ENCODE peak calls at places on chromosomes 13 and 19, in eight cellular contexts. G is Daoy; T is ovary; H is activated naive CD4-positive, alpha-beta T cell treated with anti-CD3 and anti-CD28 coated beads, Interleukin-2, amount 50 U/mL, for 72 hours; X is midbrain; E is heart left ventricle; Y is effector memory CD8-positive, alpha-beta T cell; Q is endothelial cell. R is an unnamed sample.

GRCh38 chr13:58587183-58587582 is 955.6 kb downstream of the PCDH17 start:
- DNase-seq in X (no peak), T (no peak), G (no peak), H (no peak), Q (no peak), E (no peak), Y (no peak), R (no peak)

GRCh38 chr19:33462112-33462726 is 59.4 kb downstream of the PEPD start:
- DNase-seq in Y (no peak), G (no peak), H (no peak), T (peak), E (no peak), X (no peak), Q (no peak), R (no peak)

GRCh38 chr19:7703332-7703731 is 1.4 kb upstream of the FCER2 start:
- DNase-seq in G (no peak), T (no peak), E (no peak), H (no peak), Q (no peak), Y (no peak), X (no peak), R (no peak)

GRCh38 chr19:50158577-50158976 is 4.5 kb downstream of the IZUMO2 start:
- DNase-seq in G (no peak), T (no peak), Q (no peak), H (no peak), E (no peak), X (no peak), Y (no peak), R (no peak)

GRCh38 chr13:45121421-45121820 is 1.1 kb downstream of the GTF2F2 start:
- DNase-seq in G (no peak), H (no peak), Q (no peak), X (no peak), T (no peak), Y (no peak), E (no peak), R (no peak)

GRCh38 chr19:11944656-11945055 is 19.7 kb downstream of the ZNF700 start:
- DNase-seq in Q (no peak), T (no peak), G (no peak), X (no peak), H (no peak), E (no peak), Y (no peak), R (no peak)

GRCh38 chr19:14404322-14404721 is 14.8 kb downstream of the DDX39A start:
- DNase-seq in X (no peak), H (no peak), G (no peak), Y (peak), E (no peak), Q (no peak), T (no peak), R (no peak)

GRCh38 chr13:90217275-90217674 is 1130.2 kb upstream of the MIR17HG start:
- DNase-seq in H (no peak), X (no peak), Y (no peak), T (no peak), G (no peak), E (no peak), Q (no peak), R (no peak)

GRCh38 chr13:113930711-113931637 is 42.9 kb downstream of the C13orf46 start:
- DNase-seq in E (no peak), Q (no peak), Y (no peak), X (no peak), T (peak), H (peak), G (peak), R (no peak)

GRCh38 chr19:40147693-40148347 is 43.4 kb upstream of the MAP3K10 start:
- DNase-seq in Y (no peak), Q (no peak), E (no peak), H (peak), T (no peak), X (no peak), G (peak), R (no peak)

GRCh38 chr13:93522486-93522885 is 295.9 kb downstream of the GPC6 start:
- DNase-seq in G (no peak), H (no peak), X (no peak), Q (no peak), T (no peak), Y (no peak), E (no peak), R (no peak)

GRCh38 chr19:47097396-47098217 is 16.0 kb downstream of the ZC3H4 start:
- DNase-seq in Y (no peak), X (peak), H (no peak), Q (no peak), G (no peak), T (no peak), E (peak), R (peak)

GRCh38 chr19:53504903-53505302 is 33.0 kb upstream of the ZNF331 start:
- DNase-seq in X (no peak), Y (no peak), E (no peak), Q (no peak), T (peak), H (no peak), G (no peak), R (no peak)

GRCh38 chr19:29983568-29983967 is 41.5 kb downstream of the URI1 start:
- DNase-seq in E (no peak), X (no peak), Y (no peak), Q (no peak), G (no peak), T (no peak), H (no peak), R (no peak)

GRCh38 chr19:7679017-7679720 is 1.5 kb upstream of the TRAPPC5 start:
- DNase-seq in G (no peak), H (peak), Q (no peak), Y (peak), E (no peak), X (no peak), T (no peak), R (no peak)

GRCh38 chr13:50449465-50449864 is 394.0 kb downstream of the DLEU7 start:
- DNase-seq in H (no peak), E (no peak), X (no peak), G (no peak), T (no peak), Y (no peak), Q (no peak), R (no peak)

GRCh38 chr13:27977476-27978300 is 8.6 kb upstream of the CDX2 start:
- DNase-seq in G (no peak), Y (no peak), X (no peak), T (no peak), Q (no peak), H (no peak), E (no peak), R (no peak)

GRCh38 chr19:18896421-18896841 is 473 bp upstream of the CERS1 start:
- DNase-seq in G (peak), Y (no peak), Q (no peak), X (peak), E (no peak), T (no peak), H (no peak), R (no peak)

GRCh38 chr13:106083620-106084350 is 451.7 kb downstream of the EFNB2 start:
- DNase-seq in G (peak), X (peak), E (peak), Y (no peak), T (no peak), H (no peak), Q (peak), R (no peak)

GRCh38 chr13:40452741-40453665 is 213.4 kb downstream of the FOXO1 start:
- DNase-seq in G (peak), X (no peak), Y (no peak), Q (no peak), H (no peak), E (no peak), T (no peak), R (no peak)

GRCh38 chr13:97506511-97506910 is 72.5 kb downstream of the RAP2A start:
- DNase-seq in T (no peak), Q (no peak), H (no peak), X (peak), G (no peak), E (no peak), Y (no peak), R (no peak)

GRCh38 chr19:6047741-6048231 is 62.5 kb downstream of the RFX2 start:
- DNase-seq in H (no peak), E (no peak), X (peak), G (no peak), Y (no peak), T (no peak), Q (peak), R (peak)

GRCh38 chr13:106230450-106230849 is 305.0 kb downstream of the EFNB2 start:
- DNase-seq in T (no peak), Q (no peak), X (no peak), E (no peak), Y (no peak), H (no peak), G (peak), R (no peak)

GRCh38 chr13:75717525-75717924 is 81.4 kb downstream of the LMO7 start:
- DNase-seq in Y (no peak), T (no peak), X (no peak), G (peak), Q (no peak), E (no peak), H (no peak), R (no peak)